ENCODE peak calls at places on chromosomes 3 and 15, in five cellular contexts. Y is left lung, M is cardiac muscle cell, R is heart right ventricle, L is mesendoderm. Q is an unnamed sample.

GRCh38 chr3:186251948-186252619 is 110.0 kb downstream of the DGKG start:
- DNase-seq in L (no peak), Y (no peak), M (no peak), R (no peak), Q (no peak)

GRCh38 chr3:159668461-159668860 is 320.2 kb upstream of the IL12A start:
- DNase-seq in R (peak; percentile 9), Y (no peak), L (no peak), M (no peak), Q (no peak)

GRCh38 chr15:78987891-78988360 is 43.1 kb upstream of the CTSH start:
- DNase-seq in Y (no peak), M (no peak), L (no peak), R (no peak), Q (no peak)

GRCh38 chr3:184361532-184361931 is at the start of the genes CLCN2 and POLR2H:
- DNase-seq in L (peak; percentile 70), R (peak; percentile 68), M (peak; percentile 92), Y (peak; percentile 55), Q (peak; percentile 67)

GRCh38 chr3:146503459-146504202 is 34.3 kb upstream of the PLSCR2 start:
- DNase-seq in L (peak; percentile 71), Y (peak; percentile 46), R (no peak), M (no peak), Q (no peak)

GRCh38 chr3:178353292-178353814 is 182.9 kb upstream of the KCNMB2 start:
- DNase-seq in R (no peak), L (no peak), M (no peak), Y (no peak), Q (no peak)

GRCh38 chr15:41621200-41622193 is 38.7 kb upstream of the MGA start:
- DNase-seq in M (peak; percentile 83), Y (peak; percentile 85), R (peak; percentile 79), L (peak; percentile 92), Q (peak; percentile 85)

GRCh38 chr3:112763258-112763657 is 83.4 kb downstream of the CD200R1L start:
- DNase-seq in L (no peak), M (no peak), Y (no peak), R (no peak), Q (no peak)

GRCh38 chr15:57550640-57551039 is 41.1 kb upstream of the MYZAP start:
- DNase-seq in M (no peak), L (peak; percentile 35), Y (peak; percentile 78), R (peak; percentile 58), Q (peak; percentile 56)

GRCh38 chr3:40843851-40844548 is 319.2 kb downstream of the ZNF621 start:
- DNase-seq in M (no peak), Y (no peak), L (peak; percentile 93), R (no peak), Q (no peak)

GRCh38 chr3:144831955-144832716 is 860.5 kb downstream of the DIPK2A start:
- DNase-seq in R (no peak), M (no peak), L (no peak), Y (no peak), Q (no peak)

GRCh38 chr3:45746974-45747622 is 49.2 kb downstream of the SLC6A20 start:
- DNase-seq in Y (no peak), M (no peak), L (no peak), R (no peak), Q (no peak)

GRCh38 chr15:98734472-98735284 is 86.3 kb downstream of the IGF1R start:
- DNase-seq in Y (no peak), R (no peak), M (no peak), L (peak; percentile 56), Q (no peak)

GRCh38 chr15:45943255-45943654 is 308.4 kb downstream of the SQOR start:
- DNase-seq in Y (no peak), L (no peak), R (no peak), M (no peak), Q (no peak)

GRCh38 chr15:90213818-90214204 is 12.7 kb downstream of the SEMA4B start:
- DNase-seq in M (peak; percentile 26), L (no peak), R (no peak), Y (no peak), Q (no peak)
- H3K27ac ChIP-seq in M (peak overlapping the region; percentile 85), L (no peak overlapping the region), R (no peak overlapping the region), Y (peak overlapping the region; percentile 44), Q (peak overlapping the region; percentile 58)

GRCh38 chr15:100812802-100813201 is 66.8 kb upstream of the ALDH1A3 start:
- DNase-seq in Y (no peak), L (no peak), M (no peak), R (no peak), Q (no peak)
- H3K36me3 ChIP-seq in Y (no peaks in the 10 kb centered on the region), L (no peaks in the 10 kb centered on the region), M (no peaks in the 10 kb centered on the region), R (no peaks in the 10 kb centered on the region), Q (no peaks in the 10 kb centered on the region)

GRCh38 chr15:35560258-35560657 is 14.3 kb upstream of the DPH6 start:
- DNase-seq in M (no peak), R (no peak), L (no peak), Y (no peak), Q (no peak)

GRCh38 chr15:35561308-35561707 is 15.3 kb upstream of the DPH6 start:
- DNase-seq in R (no peak), L (no peak), M (no peak), Y (no peak), Q (no peak)

GRCh38 chr15:35560895-35561294 is 14.9 kb upstream of the DPH6 start:
- DNase-seq in Y (no peak), L (no peak), M (no peak), R (no peak), Q (no peak)

GRCh38 chr15:35557544-35557943 is 11.6 kb upstream of the DPH6 start:
- DNase-seq in M (no peak), Y (no peak), L (peak; percentile 66), R (no peak), Q (no peak)

GRCh38 chr15:35559683-35560082 is 13.7 kb upstream of the DPH6 start:
- DNase-seq in R (no peak), Y (no peak), M (no peak), L (no peak), Q (no peak)
- H3K27ac ChIP-seq in R (no peak overlapping the region), Y (no peak overlapping the region), M (no peak overlapping the region), L (no peak overlapping the region), Q (no peak overlapping the region)

GRCh38 chr3:127607675-127608361 is 9.6 kb downstream of the MCM2 start:
- DNase-seq in R (no peak), M (no peak), L (no peak), Y (no peak), Q (no peak)
- H3K36me3 ChIP-seq in R (peaks cover 3% of the 10 kb centered on the region), M (peaks cover 16% of the 10 kb centered on the region), L (peaks cover 44% of the 10 kb centered on the region), Y (no peaks in the 10 kb centered on the region), Q (no peaks in the 10 kb centered on the region)

GRCh38 chr3:43818229-43818628 is 127.5 kb downstream of the ABHD5 start:
- DNase-seq in Y (no peak), L (no peak), M (no peak), R (no peak), Q (no peak)
- H3K27ac ChIP-seq in Y (no peak overlapping the region), L (no peak overlapping the region), M (no peak overlapping the region), R (no peak overlapping the region), Q (no peak overlapping the region)

DNA sequence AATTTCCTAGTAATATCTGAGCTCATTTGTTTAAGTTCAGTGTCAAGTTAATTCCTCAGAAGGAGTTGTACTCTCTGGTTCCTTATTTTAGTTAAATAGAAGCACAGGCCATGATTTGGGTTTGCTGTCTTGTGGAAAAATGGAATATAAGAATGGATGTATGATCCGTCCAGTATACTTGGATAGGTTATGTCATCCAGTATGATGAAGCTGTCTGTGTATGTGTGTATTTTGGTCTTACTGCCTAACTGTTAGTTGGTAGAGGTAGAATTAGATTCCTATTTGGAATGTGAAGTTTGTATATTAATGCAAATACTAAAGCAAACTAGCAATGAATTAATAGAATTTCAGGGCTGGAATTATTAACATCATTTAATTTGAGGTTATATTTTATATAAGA is 7.9 kb downstream of the KBTBD8 start:
- DNase-seq in R (no peak), L (no peak), M (no peak), Y (no peak), Q (no peak)
- H3K36me3 ChIP-seq in R (no peaks in the 10 kb centered on the region), L (no peaks in the 10 kb centered on the region), M (peaks cover 16% of the 10 kb centered on the region), Y (no peaks in the 10 kb centered on the region), Q (no peaks in the 10 kb centered on the region)

Q was measured in pancreas.